ENCODE peak calls at places on chromosomes 2 and 18, in five cellular contexts. E, O, F, S and L are unnamed samples.

GRCh38 chr2:204722207-204722606 is 176.9 kb downstream of the PARD3B start:
- DNase-seq in F (no peak), E (peak), O (no peak), S (no peak), L (no peak)

GRCh38 chr2:124740636-124741035 is 715.5 kb downstream of the CNTNAP5 start:
- DNase-seq in S (no peak), F (no peak), E (no peak), O (no peak), L (no peak)

GRCh38 chr2:84899681-84900080 is 5.8 kb upstream of the TMSB10 start:
- DNase-seq in S (no peak), F (no peak), E (no peak), O (no peak), L (no peak)

GRCh38 chr2:15323227-15323626 is 237.9 kb downstream of the NBAS start:
- DNase-seq in S (no peak), F (no peak), E (no peak), O (no peak), L (no peak)

GRCh38 chr2:224369028-224369632 is 32.8 kb downstream of the FAM124B start:
- DNase-seq in O (peak), S (peak), F (peak), E (peak), L (no peak)

GRCh38 chr2:106197878-106198277 is 3.8 kb upstream of the UXS1 start:
- DNase-seq in E (peak), O (no peak), S (peak), F (peak), L (peak)

GRCh38 chr2:20596973-20597867 is 53.7 kb downstream of the HS1BP3 start:
- DNase-seq in E (peak), O (no peak), S (peak), F (no peak), L (no peak)

GRCh38 chr2:112749755-112750559 is 14.5 kb downstream of the CKAP2L start:
- DNase-seq in O (peak), S (peak), E (peak), F (no peak), L (peak)

GRCh38 chr2:235523021-235523420 is 29.2 kb downstream of the AGAP1 start:
- DNase-seq in F (no peak), O (no peak), S (no peak), E (no peak), L (no peak)

DNA sequence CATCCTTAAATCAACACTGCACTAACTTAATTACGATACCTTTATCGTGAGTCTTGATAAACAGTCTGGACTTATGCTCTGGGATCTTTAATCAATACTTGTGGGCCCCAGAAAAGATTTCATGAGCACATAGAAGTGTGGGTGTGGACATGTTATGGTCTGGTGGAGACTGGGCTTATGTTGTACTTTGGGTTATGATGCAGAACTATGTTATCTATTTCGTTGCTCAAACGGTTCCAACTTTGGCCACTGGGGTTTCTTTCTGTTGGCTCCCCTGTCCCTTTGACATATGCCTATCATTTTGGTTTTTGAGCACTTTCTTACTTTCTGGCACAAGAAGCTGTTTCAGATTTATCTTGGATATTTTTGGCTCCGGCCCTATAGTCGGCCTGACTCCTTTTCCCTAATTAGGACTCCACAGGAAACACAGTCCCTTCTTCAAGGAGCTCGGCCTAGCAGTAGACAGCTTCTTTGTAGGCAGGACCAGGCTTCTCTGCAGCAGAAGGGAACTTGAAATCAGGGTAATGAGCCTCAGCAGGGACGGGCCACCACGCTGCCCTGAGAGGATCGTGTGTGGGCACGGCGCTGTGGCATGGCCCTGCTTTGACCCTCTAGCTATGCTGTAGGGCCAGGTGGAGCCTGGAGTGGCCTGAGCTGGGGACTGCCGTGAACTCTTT is 54.6 kb upstream of the TXNDC2 start:
- DNase-seq in E (no peak), S (no peak), O (no peak), F (no peak), L (no peak)
- TF ChIP-seq CTCF in E (no peak), S (no peak), O (peak), F (no peak), L (no peak)

GRCh38 chr2:218781691-218782528 is at the start of gene CYP27A1:
- DNase-seq in E (peak), F (no peak), O (no peak), S (peak), L (no peak)

GRCh38 chr2:218783612-218784169 is 1.7 kb downstream of the CYP27A1 start:
- DNase-seq in O (no peak), F (no peak), E (no peak), S (no peak), L (no peak)

GRCh38 chr2:218780026-218780425 is 1.9 kb upstream of the CYP27A1 start:
- DNase-seq in F (no peak), E (no peak), S (no peak), O (no peak), L (no peak)

GRCh38 chr2:218782529-218782845 is 540 bp downstream of the CYP27A1 start:
- DNase-seq in F (no peak), E (peak), O (no peak), S (peak), L (no peak)

DNA sequence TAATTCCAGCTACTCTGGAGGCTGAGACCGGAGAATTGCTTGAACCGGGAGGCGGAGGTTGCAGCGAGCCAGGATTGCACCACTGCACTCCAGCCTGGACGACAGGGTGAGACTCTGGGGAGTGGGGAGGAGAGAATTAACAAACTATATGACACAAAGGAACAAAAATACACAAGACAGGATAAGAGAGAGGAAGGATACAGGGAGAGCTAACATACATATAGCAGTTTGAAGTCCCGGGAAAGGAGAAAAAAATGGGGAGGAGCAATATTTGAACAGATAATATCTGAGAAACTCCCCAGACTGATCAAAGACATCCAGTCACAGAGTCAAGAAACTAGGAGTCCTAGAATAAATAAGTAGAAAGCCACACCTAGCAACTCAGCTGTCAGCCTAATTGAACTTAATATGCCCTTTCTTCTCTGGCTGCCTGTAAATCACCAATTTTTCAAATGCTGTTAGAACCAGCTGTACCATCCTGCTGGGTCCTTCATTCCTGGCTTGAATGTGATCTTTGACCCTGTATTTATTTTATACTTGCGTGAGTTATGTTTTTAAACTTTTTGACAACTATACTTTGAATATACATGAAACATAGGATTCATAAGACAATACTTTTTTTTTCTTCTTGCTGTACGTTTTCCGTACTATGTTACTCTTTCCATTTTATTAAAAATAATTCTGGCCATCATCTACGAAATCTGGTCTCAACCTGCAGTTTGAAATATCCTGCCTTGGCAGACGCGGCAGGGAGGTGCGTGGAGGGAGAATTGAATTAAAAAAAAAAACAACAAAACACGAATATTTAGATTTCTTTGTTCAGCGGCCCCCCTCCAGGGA is 876 bp upstream of the CYP27A1 start:
- DNase-seq in S (peak), E (no peak), O (no peak), F (peak), L (no peak)
- H3K4me3 ChIP-seq in S (peak), E (peak), O (no peak), F (no peak), L (peak)

GRCh38 chr2:182129188-182129707 is 143.6 kb downstream of the PPP1R1C start:
- DNase-seq in S (no peak), F (no peak), E (no peak), O (no peak), L (no peak)

GRCh38 chr2:182134201-182134600 is 148.5 kb downstream of the PPP1R1C start:
- DNase-seq in F (no peak), O (no peak), S (no peak), E (no peak), L (no peak)

GRCh38 chr2:182133195-182133891 is 147.7 kb downstream of the PPP1R1C start:
- DNase-seq in F (no peak), O (no peak), S (no peak), E (peak), L (no peak)

DNA sequence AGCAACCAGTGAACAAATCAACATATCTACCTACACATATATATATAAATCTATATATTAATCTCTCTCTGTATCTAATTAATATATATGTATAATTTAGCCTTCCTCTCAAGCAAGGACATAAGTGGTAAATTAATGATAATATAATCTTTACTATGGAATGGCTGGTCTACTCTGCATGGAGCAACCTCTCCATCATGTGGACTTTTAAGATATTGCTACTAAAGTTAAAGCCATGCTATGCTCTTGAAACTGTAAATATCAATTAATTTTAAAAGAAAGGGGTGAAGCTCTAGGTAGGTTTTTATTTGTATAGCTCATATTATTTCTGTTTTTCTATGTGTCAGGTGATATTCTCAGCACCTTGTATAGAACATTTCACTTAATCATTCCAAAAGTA is 147.0 kb downstream of the PPP1R1C start:
- DNase-seq in S (no peak), O (no peak), E (peak), F (no peak), L (no peak)
- TF ChIP-seq CTCF in S (peak), O (no peak), E (peak), F (peak), L (peak)

DNA sequence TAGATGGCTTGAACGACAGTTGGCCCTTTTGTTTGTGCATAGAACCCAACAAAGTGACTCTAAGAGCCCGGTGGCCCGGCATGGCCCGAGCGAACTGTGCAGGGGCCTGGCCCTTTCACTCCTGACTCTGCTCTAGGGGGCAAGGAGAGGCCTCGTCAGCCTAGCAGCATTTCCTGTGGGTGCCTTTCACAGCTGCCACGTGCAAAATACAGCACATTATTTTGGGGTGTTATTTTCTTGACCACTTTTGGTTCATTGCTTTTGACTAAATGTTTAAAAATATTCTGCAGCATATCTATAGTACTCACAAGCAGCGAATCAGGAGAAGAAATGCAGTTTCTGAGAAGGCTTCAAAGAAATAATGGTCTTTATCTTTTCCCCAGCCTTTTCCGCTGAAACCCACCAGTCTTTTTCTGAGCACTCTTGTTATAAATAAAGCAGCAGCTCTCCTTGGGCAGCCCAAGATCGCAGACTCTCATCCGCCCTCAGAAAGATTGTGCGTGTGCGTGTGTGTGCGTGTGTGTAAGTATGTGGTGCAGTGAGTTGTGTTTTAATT is 31.3 kb downstream of the DGKD start:
- DNase-seq in E (no peak), S (no peak), O (peak), F (no peak), L (no peak)
- H3K4me3 ChIP-seq in E (no peak), S (no peak), O (peak), F (no peak), L (no peak)